ENCODE peak calls at places on chromosome 5, in five cellular contexts. D is Karpas-422; M is CD8-positive, alpha-beta memory T cell; X is H9; W is left kidney. Z is an unnamed sample.

GRCh38 chr5:56155085-56155484 is 78.0 kb downstream of the ANKRD55 start:
- DNase-seq in D (no peak), M (no peak), X (no peak), W (no peak), Z (no peak)

GRCh38 chr5:59401637-59402036 is 491.9 kb downstream of the PDE4D start:
- DNase-seq in D (no peak), M (no peak), X (no peak), W (no peak), Z (no peak)

GRCh38 chr5:132132138-132132537 is 58.5 kb downstream of the CSF2 start:
- DNase-seq in D (no peak), M (no peak), X (no peak), W (no peak), Z (no peak)

GRCh38 chr5:337565-338130 is 16.1 kb downstream of the AHRR start:
- DNase-seq in D (no peak), M (no peak), X (peak; percentile 60), W (peak; percentile 72), Z (no peak)

GRCh38 chr5:130496215-130496614 is 592.0 kb downstream of the CHSY3 start:
- DNase-seq in D (no peak), M (no peak), X (no peak), W (no peak), Z (no peak)

GRCh38 chr5:175823731-175824525 is 47.5 kb upstream of the CPLX2 start:
- DNase-seq in D (no peak), M (no peak), X (peak; percentile 70), W (peak; percentile 95), Z (no peak)

GRCh38 chr5:861442-862366 is 10.9 kb upstream of the ZDHHC11 start:
- DNase-seq in D (no peak), M (no peak), X (no peak), W (no peak), Z (no peak)

GRCh38 chr5:148887123-148887881 is 60.9 kb downstream of the ADRB2 start:
- DNase-seq in D (no peak), M (no peak), X (no peak), W (no peak), Z (no peak)

GRCh38 chr5:75885849-75886596 is 168.8 kb upstream of the POC5 start:
- DNase-seq in D (peak; percentile 65), M (no peak), X (peak; percentile 45), W (peak; percentile 13), Z (no peak)

GRCh38 chr5:82164109-82164956 is 113.8 kb downstream of the RPS23 start:
- DNase-seq in D (no peak), M (no peak), X (no peak), W (no peak), Z (no peak)

GRCh38 chr5:87367243-87367642 is 45.5 kb downstream of the CCNH start:
- DNase-seq in D (no peak), M (no peak), X (no peak), W (no peak), Z (no peak)